ENCODE peak calls at places on chromosomes 5 and 9, in four cellular contexts. One of them, this sample, is unnamed.

GRCh38 chr5:154405078-154405792 is 40.6 kb upstream of the SAP30L start:
- DNase-seq in Karpas-422: peak; percentile 88
- DNase-seq in GM12892: peak; percentile 86
- DNase-seq in stimulated activated CD8-positive, alpha-beta memory T cell treated with anti-CD3 and anti-CD28 coated beads, Interleukin-15, amount 100 ng/mL, for 24 hours: peak; percentile 37
- DNase-seq in this sample: peak; percentile 75

GRCh38 chr5:126003309-126003708 is 419.9 kb upstream of the GRAMD2B start:
- DNase-seq in stimulated activated CD8-positive, alpha-beta memory T cell treated with anti-CD3 and anti-CD28 coated beads, Interleukin-15, amount 100 ng/mL, for 24 hours: no peak
- DNase-seq in GM12892: no peak
- DNase-seq in Karpas-422: no peak
- DNase-seq in this sample: peak; percentile 42

GRCh38 chr9:117114768-117115167 is 300.1 kb downstream of the ASTN2 start:
- DNase-seq in stimulated activated CD8-positive, alpha-beta memory T cell treated with anti-CD3 and anti-CD28 coated beads, Interleukin-15, amount 100 ng/mL, for 24 hours: no peak
- DNase-seq in GM12892: no peak
- DNase-seq in Karpas-422: no peak
- DNase-seq in this sample: peak; percentile 1

GRCh38 chr9:21682981-21683380 is 119.5 kb upstream of the MTAP start:
- DNase-seq in stimulated activated CD8-positive, alpha-beta memory T cell treated with anti-CD3 and anti-CD28 coated beads, Interleukin-15, amount 100 ng/mL, for 24 hours: no peak
- DNase-seq in Karpas-422: no peak
- DNase-seq in GM12892: no peak
- DNase-seq in this sample: no peak

GRCh38 chr9:104091708-104092107 is 2.4 kb upstream of the SMC2 start:
- DNase-seq in GM12892: no peak
- DNase-seq in stimulated activated CD8-positive, alpha-beta memory T cell treated with anti-CD3 and anti-CD28 coated beads, Interleukin-15, amount 100 ng/mL, for 24 hours: no peak
- DNase-seq in Karpas-422: peak; percentile 81
- DNase-seq in this sample: no peak

GRCh38 chr5:122751293-122751753 is 23.6 kb upstream of the SNX2 start:
- DNase-seq in stimulated activated CD8-positive, alpha-beta memory T cell treated with anti-CD3 and anti-CD28 coated beads, Interleukin-15, amount 100 ng/mL, for 24 hours: no peak
- DNase-seq in Karpas-422: no peak
- DNase-seq in GM12892: no peak
- DNase-seq in this sample: no peak

GRCh38 chr9:105187781-105188180 is 56.7 kb upstream of the SLC44A1 start:
- DNase-seq in GM12892: no peak
- DNase-seq in Karpas-422: no peak
- DNase-seq in stimulated activated CD8-positive, alpha-beta memory T cell treated with anti-CD3 and anti-CD28 coated beads, Interleukin-15, amount 100 ng/mL, for 24 hours: no peak
- DNase-seq in this sample: peak; percentile 9

GRCh38 chr9:121690316-121690715 is 38.9 kb downstream of the DAB2IP start:
- DNase-seq in stimulated activated CD8-positive, alpha-beta memory T cell treated with anti-CD3 and anti-CD28 coated beads, Interleukin-15, amount 100 ng/mL, for 24 hours: no peak
- DNase-seq in Karpas-422: no peak
- DNase-seq in GM12892: no peak
- DNase-seq in this sample: no peak

GRCh38 chr5:124719346-124719967 is 27.0 kb downstream of the ZNF608 start:
- DNase-seq in Karpas-422: no peak
- DNase-seq in stimulated activated CD8-positive, alpha-beta memory T cell treated with anti-CD3 and anti-CD28 coated beads, Interleukin-15, amount 100 ng/mL, for 24 hours: no peak
- DNase-seq in GM12892: no peak
- DNase-seq in this sample: no peak

GRCh38 chr5:59798862-59799667 is 94.5 kb downstream of the PDE4D start:
- DNase-seq in stimulated activated CD8-positive, alpha-beta memory T cell treated with anti-CD3 and anti-CD28 coated beads, Interleukin-15, amount 100 ng/mL, for 24 hours: no peak
- DNase-seq in GM12892: no peak
- DNase-seq in Karpas-422: no peak
- DNase-seq in this sample: peak; percentile 34

GRCh38 chr9:98215821-98216220 is 23.4 kb upstream of the CORO2A start:
- DNase-seq in GM12892: no peak
- DNase-seq in Karpas-422: no peak
- DNase-seq in stimulated activated CD8-positive, alpha-beta memory T cell treated with anti-CD3 and anti-CD28 coated beads, Interleukin-15, amount 100 ng/mL, for 24 hours: no peak
- DNase-seq in this sample: peak; percentile 21

GRCh38 chr5:58582004-58582403 is 871 bp upstream of the RAB3C start:
- DNase-seq in stimulated activated CD8-positive, alpha-beta memory T cell treated with anti-CD3 and anti-CD28 coated beads, Interleukin-15, amount 100 ng/mL, for 24 hours: no peak
- DNase-seq in Karpas-422: no peak
- DNase-seq in GM12892: no peak
- DNase-seq in this sample: no peak

GRCh38 chr9:98455957-98456621 is 200.6 kb upstream of the TBC1D2 start:
- DNase-seq in Karpas-422: no peak
- DNase-seq in GM12892: no peak
- DNase-seq in stimulated activated CD8-positive, alpha-beta memory T cell treated with anti-CD3 and anti-CD28 coated beads, Interleukin-15, amount 100 ng/mL, for 24 hours: no peak
- DNase-seq in this sample: no peak

GRCh38 chr9:106059886-106060285 is 365.5 kb downstream of the TMEM38B start:
- DNase-seq in GM12892: no peak
- DNase-seq in stimulated activated CD8-positive, alpha-beta memory T cell treated with anti-CD3 and anti-CD28 coated beads, Interleukin-15, amount 100 ng/mL, for 24 hours: no peak
- DNase-seq in Karpas-422: no peak
- DNase-seq in this sample: no peak

GRCh38 chr5:151684690-151685361 is 1.9 kb downstream of the SPARC start:
- DNase-seq in GM12892: no peak
- DNase-seq in stimulated activated CD8-positive, alpha-beta memory T cell treated with anti-CD3 and anti-CD28 coated beads, Interleukin-15, amount 100 ng/mL, for 24 hours: no peak
- DNase-seq in Karpas-422: peak; percentile 57
- DNase-seq in this sample: peak; percentile 88

GRCh38 chr5:10049825-10050455 is 199.7 kb downstream of the ATPSCKMT start:
- DNase-seq in GM12892: no peak
- DNase-seq in stimulated activated CD8-positive, alpha-beta memory T cell treated with anti-CD3 and anti-CD28 coated beads, Interleukin-15, amount 100 ng/mL, for 24 hours: no peak
- DNase-seq in Karpas-422: no peak
- DNase-seq in this sample: no peak

GRCh38 chr5:134902071-134902801 is 2.7 kb upstream of the PCBD2 start:
- DNase-seq in stimulated activated CD8-positive, alpha-beta memory T cell treated with anti-CD3 and anti-CD28 coated beads, Interleukin-15, amount 100 ng/mL, for 24 hours: no peak
- DNase-seq in GM12892: peak; percentile 31
- DNase-seq in Karpas-422: peak; percentile 76
- DNase-seq in this sample: no peak

GRCh38 chr9:2597483-2597882 is 24.1 kb upstream of the VLDLR start:
- DNase-seq in stimulated activated CD8-positive, alpha-beta memory T cell treated with anti-CD3 and anti-CD28 coated beads, Interleukin-15, amount 100 ng/mL, for 24 hours: no peak
- DNase-seq in GM12892: no peak
- DNase-seq in Karpas-422: no peak
- DNase-seq in this sample: no peak

GRCh38 chr5:150489358-150490295 is 18.3 kb upstream of the NDST1 start:
- DNase-seq in Karpas-422: peak; percentile 91
- DNase-seq in stimulated activated CD8-positive, alpha-beta memory T cell treated with anti-CD3 and anti-CD28 coated beads, Interleukin-15, amount 100 ng/mL, for 24 hours: no peak
- DNase-seq in GM12892: peak; percentile 67
- DNase-seq in this sample: no peak

GRCh38 chr9:83451308-83451707 is 86.9 kb downstream of the FRMD3 start:
- DNase-seq in Karpas-422: no peak
- DNase-seq in stimulated activated CD8-positive, alpha-beta memory T cell treated with anti-CD3 and anti-CD28 coated beads, Interleukin-15, amount 100 ng/mL, for 24 hours: no peak
- DNase-seq in GM12892: no peak
- DNase-seq in this sample: no peak

GRCh38 chr9:32854271-32854670 is 70.9 kb downstream of the TMEM215 start:
- DNase-seq in stimulated activated CD8-positive, alpha-beta memory T cell treated with anti-CD3 and anti-CD28 coated beads, Interleukin-15, amount 100 ng/mL, for 24 hours: no peak
- DNase-seq in GM12892: no peak
- DNase-seq in Karpas-422: no peak
- DNase-seq in this sample: no peak

GRCh38 chr9:35490155-35490909 is 421 bp downstream of the RUSC2 start:
- DNase-seq in Karpas-422: no peak
- DNase-seq in stimulated activated CD8-positive, alpha-beta memory T cell treated with anti-CD3 and anti-CD28 coated beads, Interleukin-15, amount 100 ng/mL, for 24 hours: no peak
- DNase-seq in GM12892: peak; percentile 7
- DNase-seq in this sample: no peak